ENCODE peak calls at places on chromosomes 5 and 9, in four cellular contexts. G, E, L and M are unnamed samples.

GRCh38 chr5:178227929-178228328 is 4.7 kb downstream of the PHYKPL start:
- DNase-seq in G (no peak), E (no peak), L (no peak), M (no peak)

GRCh38 chr9:20599195-20599594 is 23.1 kb downstream of the MLLT3 start:
- DNase-seq in G (no peak), E (no peak), L (peak; percentile 73), M (no peak)

GRCh38 chr5:158737536-158738027 is 362.1 kb downstream of the EBF1 start:
- DNase-seq in G (no peak), E (no peak), L (no peak), M (no peak)

GRCh38 chr5:96885518-96886338 is 9.4 kb downstream of the ERAP2 start:
- DNase-seq in G (no peak), E (no peak), L (no peak), M (peak; percentile 66)

GRCh38 chr9:79383096-79383495 is 188.7 kb upstream of the TLE4 start:
- DNase-seq in G (no peak), E (no peak), L (no peak), M (peak; percentile 60)

GRCh38 chr5:66958126-66958983 is 238.2 kb downstream of the CD180 start:
- DNase-seq in G (no peak), E (no peak), L (peak; percentile 43), M (peak; percentile 73)

GRCh38 chr5:175741556-175741955 is 83.7 kb downstream of the HRH2 start:
- DNase-seq in G (no peak), E (no peak), L (no peak), M (no peak)

GRCh38 chr9:134180786-134181647 is 16.7 kb upstream of the RNU6ATAC start:
- DNase-seq in G (no peak), E (no peak), L (no peak), M (no peak)

GRCh38 chr5:127959152-127959764 is 124.3 kb upstream of the SLC12A2 start:
- DNase-seq in G (no peak), E (peak; percentile 67), L (peak; percentile 62), M (peak; percentile 73)

GRCh38 chr9:107751522-107752235 is 262.1 kb upstream of the KLF4 start:
- DNase-seq in G (no peak), E (no peak), L (peak; percentile 84), M (peak; percentile 90)

GRCh38 chr5:141560141-141560540 is 58.7 kb downstream of the DIAPH1 start:
- DNase-seq in G (no peak), E (no peak), L (no peak), M (peak; percentile 92)

GRCh38 chr9:122406264-122406890 is 35.6 kb downstream of the PTGS1 start:
- DNase-seq in G (no peak), E (no peak), L (no peak), M (no peak)

GRCh38 chr9:75001719-75002421 is 26.2 kb downstream of the CARNMT1 start:
- DNase-seq in G (no peak), E (no peak), L (peak; percentile 87), M (peak; percentile 87)